ENCODE peak calls at places on chromosomes 13 and 19, in nine cellular contexts. W, K, S, I, O, H, Z, M and B are unnamed samples.

GRCh38 chr19:50000038-50000890 is 24.9 kb downstream of the VRK3 start:
- DNase-seq in S (no peak), O (no peak), Z (no peak), W (no peak), M (no peak), K (no peak), I (no peak), H (no peak), B (no peak)

GRCh38 chr19:7463575-7463974 is 25.3 kb downstream of the PEX11G start:
- DNase-seq in O (no peak), H (no peak), I (no peak), K (no peak), M (no peak), W (no peak), S (no peak), Z (no peak), B (no peak)

GRCh38 chr13:90396266-90396665 is 951.2 kb upstream of the MIR17HG start:
- DNase-seq in I (no peak), W (no peak), M (no peak), Z (no peak), S (no peak), H (no peak), O (no peak), K (no peak), B (no peak)

GRCh38 chr13:35979378-35979911 is 151.7 kb downstream of the DCLK1 start:
- DNase-seq in H (peak), S (peak), Z (no peak), W (peak), M (no peak), O (peak), I (peak), K (no peak), B (peak)

GRCh38 chr13:44312898-44313551 is 60.6 kb upstream of the SERP2 start:
- DNase-seq in W (peak), H (peak), I (peak), M (no peak), O (no peak), Z (no peak), S (peak), K (no peak), B (peak)

GRCh38 chr13:99646866-99647592 is 145.8 kb downstream of the TM9SF2 start:
- DNase-seq in H (no peak), S (no peak), W (no peak), I (no peak), O (no peak), Z (no peak), M (no peak), K (no peak), B (no peak)

GRCh38 chr19:38730470-38730730 is 13.9 kb downstream of the CAPN12 start:
- DNase-seq in H (no peak), W (no peak), O (no peak), S (no peak), I (no peak), M (no peak), Z (no peak), K (no peak), B (no peak)

GRCh38 chr19:42323852-42324654 is 1.4 kb upstream of the MEGF8 start:
- DNase-seq in H (no peak), M (peak), W (no peak), K (no peak), S (no peak), O (no peak), Z (no peak), I (no peak), B (no peak)

GRCh38 chr19:17475541-17476115 is 5.3 kb downstream of the SLC27A1 start:
- DNase-seq in W (peak), Z (no peak), S (peak), O (no peak), M (no peak), K (no peak), H (no peak), I (no peak), B (no peak)

GRCh38 chr19:11963566-11964355 is 1.1 kb upstream of the ZNF763 start:
- DNase-seq in M (peak), W (peak), S (peak), O (peak), Z (no peak), K (peak), I (no peak), H (no peak), B (no peak)

GRCh38 chr13:42524487-42525034 is 49.4 kb upstream of the TNFSF11 start:
- DNase-seq in O (no peak), H (no peak), W (peak), M (no peak), I (no peak), K (no peak), Z (no peak), S (no peak), B (no peak)

GRCh38 chr13:59710995-59711701 is 452.6 kb downstream of the DIAPH3 start:
- DNase-seq in S (peak), I (no peak), O (peak), H (no peak), K (no peak), W (no peak), Z (no peak), M (no peak), B (no peak)

GRCh38 chr19:55348317-55349034 is 6.0 kb downstream of the COX6B2 start:
- DNase-seq in Z (peak), S (no peak), O (no peak), I (no peak), K (peak), H (no peak), M (peak), W (no peak), B (no peak)

GRCh38 chr13:109207618-109208017 is 578.2 kb downstream of the MYO16 start:
- DNase-seq in W (no peak), M (no peak), O (no peak), S (no peak), H (no peak), K (no peak), Z (no peak), I (no peak), B (no peak)

GRCh38 chr13:28575200-28575599 is 80.3 kb upstream of the FLT1 start:
- DNase-seq in S (no peak), K (no peak), W (no peak), M (no peak), H (no peak), O (no peak), Z (no peak), I (no peak), B (no peak)

GRCh38 chr19:13015361-13016231 is 20.3 kb downstream of the NFIX start:
- DNase-seq in S (peak), H (no peak), K (peak), Z (no peak), O (no peak), I (no peak), M (no peak), W (peak), B (no peak)

GRCh38 chr13:35978607-35979316 is 152.4 kb downstream of the DCLK1 start:
- DNase-seq in H (no peak), K (no peak), O (no peak), Z (no peak), W (peak), S (peak), I (no peak), M (no peak), B (peak)

GRCh38 chr13:46041335-46041934 is 11.1 kb downstream of the ZC3H13 start:
- DNase-seq in M (no peak), Z (no peak), H (no peak), O (no peak), I (no peak), K (no peak), S (peak), W (peak), B (no peak)

GRCh38 chr19:49847731-49848696 is 2.9 kb upstream of the PTOV1 start:
- DNase-seq in Z (no peak), W (peak), M (no peak), O (no peak), K (no peak), I (peak), H (peak), S (peak), B (peak)

GRCh38 chr13:51925865-51926527 is 64.2 kb downstream of the CCDC70 start:
- DNase-seq in H (no peak), M (no peak), I (no peak), O (no peak), S (no peak), W (no peak), K (no peak), Z (peak), B (no peak)

GRCh38 chr19:11091343-11092153 is 2.3 kb downstream of the LDLR start:
- DNase-seq in Z (peak), H (peak), S (peak), O (peak), M (no peak), W (peak), I (peak), K (no peak), B (peak)

GRCh38 chr19:43983544-43983911 is 460 bp upstream of the ZNF155 start:
- DNase-seq in M (no peak), W (no peak), S (no peak), I (no peak), Z (no peak), H (no peak), O (no peak), K (no peak), B (no peak)

GRCh38 chr13:59367467-59367866 is 796.3 kb downstream of the DIAPH3 start:
- DNase-seq in S (no peak), H (no peak), Z (no peak), I (no peak), O (no peak), M (no peak), W (no peak), K (no peak), B (no peak)

GRCh38 chr13:20127263-20127562 is 33.6 kb downstream of the GJA3 start:
- DNase-seq in I (no peak), H (no peak), S (peak), M (no peak), K (no peak), W (no peak), Z (no peak), O (no peak), B (peak)

GRCh38 chr13:23570099-23570926 is at the start of gene TNFRSF19:
- DNase-seq in Z (peak), H (peak), M (no peak), W (peak), K (no peak), S (peak), O (no peak), I (peak), B (no peak)

GRCh38 chr13:23574421-23574820 is 4.2 kb downstream of the TNFRSF19 start:
- DNase-seq in O (no peak), W (no peak), Z (no peak), H (no peak), S (no peak), M (no peak), K (no peak), I (no peak), B (no peak)

GRCh38 chr13:23572836-23573235 is 2.6 kb downstream of the TNFRSF19 start:
- DNase-seq in H (no peak), W (no peak), K (no peak), O (no peak), I (no peak), M (no peak), Z (no peak), S (no peak), B (no peak)

GRCh38 chr13:23567792-23568480 is 2.3 kb upstream of the TNFRSF19 start:
- DNase-seq in Z (no peak), I (no peak), H (no peak), M (no peak), W (no peak), S (no peak), K (peak), O (no peak), B (peak)

GRCh38 chr13:23570931-23571330 is 719 bp downstream of the TNFRSF19 start:
- DNase-seq in K (no peak), S (peak), H (no peak), Z (no peak), I (no peak), W (peak), M (no peak), O (no peak), B (no peak)
- TF ChIP-seq CTCF in K (no peak), S (peak), H (no peak), Z (peak), I (peak), W (peak), M (no peak), O (peak), B (no peak)

DNA sequence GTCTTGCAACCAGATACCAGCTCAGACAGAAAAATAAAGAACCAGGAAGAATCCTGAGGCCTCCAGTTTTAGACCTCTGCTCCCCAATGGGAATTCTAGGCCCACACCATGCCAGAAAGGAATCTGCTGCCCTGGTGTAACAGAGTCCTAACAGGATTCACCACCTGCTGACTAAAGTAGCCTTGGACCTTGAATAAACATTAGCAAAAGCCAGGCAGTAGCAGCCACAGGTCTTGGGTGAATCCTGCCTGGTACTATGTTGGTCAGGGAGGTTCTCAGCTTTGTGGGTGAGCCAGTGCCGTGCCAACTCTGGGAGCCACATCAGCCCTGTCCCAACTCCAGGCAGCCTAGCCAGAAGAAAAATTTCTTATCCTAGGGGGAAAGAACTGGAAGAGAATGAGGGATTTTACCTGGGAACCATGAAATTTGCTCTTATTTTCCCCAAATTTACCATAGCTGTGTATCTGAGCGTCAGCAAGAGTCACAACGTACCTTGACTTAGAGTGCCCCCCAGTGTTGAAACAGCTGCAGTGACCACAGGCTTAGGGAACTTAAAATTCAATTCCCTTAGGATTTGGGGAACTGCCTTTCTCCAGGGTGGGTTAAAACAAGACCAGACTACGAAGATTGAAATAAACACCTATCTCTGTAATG is 1895.6 kb upstream of the PRR20A start:
- DNase-seq in Z (no peak), W (peak), S (no peak), K (peak), M (no peak), I (no peak), H (no peak), O (no peak), B (peak)
- TF ChIP-seq CTCF in Z (peak), W (no peak), S (no peak), K (peak), M (no peak), I (no peak), H (no peak), O (no peak), B (peak)

GRCh38 chr19:4723465-4724251 is at the start of gene DPP9:
- DNase-seq in K (peak), M (peak), O (peak), I (peak), S (peak), H (peak), W (peak), Z (peak), B (peak)
- TF ChIP-seq CTCF in K (no peak), M (peak), O (peak), I (peak), S (no peak), H (peak), W (no peak), Z (peak), B (no peak)

GRCh38 chr13:98582947-98583346 is 6.0 kb upstream of the STK24 start:
- DNase-seq in O (no peak), I (no peak), S (no peak), K (no peak), Z (peak), W (no peak), M (no peak), H (no peak), B (no peak)

GRCh38 chr13:98580420-98580819 is 3.5 kb upstream of the STK24 start:
- DNase-seq in I (no peak), H (no peak), K (no peak), W (no peak), S (no peak), M (no peak), O (no peak), Z (no peak), B (no peak)

GRCh38 chr13:98584668-98585397 is 7.9 kb upstream of the STK24 start:
- DNase-seq in S (no peak), K (no peak), M (no peak), W (peak), Z (no peak), I (no peak), O (no peak), H (no peak), B (peak)

GRCh38 chr13:98581377-98581776 is 4.5 kb upstream of the STK24 start:
- DNase-seq in I (no peak), Z (no peak), H (no peak), K (no peak), M (no peak), W (no peak), O (no peak), S (no peak), B (no peak)

GRCh38 chr13:98581971-98582702 is 5.2 kb upstream of the STK24 start:
- DNase-seq in I (no peak), Z (no peak), S (peak), H (no peak), O (no peak), K (no peak), M (no peak), W (peak), B (no peak)
- TF ChIP-seq CTCF in I (no peak), Z (no peak), S (no peak), H (no peak), O (no peak), K (no peak), M (no peak), W (no peak), B (no peak)

DNA sequence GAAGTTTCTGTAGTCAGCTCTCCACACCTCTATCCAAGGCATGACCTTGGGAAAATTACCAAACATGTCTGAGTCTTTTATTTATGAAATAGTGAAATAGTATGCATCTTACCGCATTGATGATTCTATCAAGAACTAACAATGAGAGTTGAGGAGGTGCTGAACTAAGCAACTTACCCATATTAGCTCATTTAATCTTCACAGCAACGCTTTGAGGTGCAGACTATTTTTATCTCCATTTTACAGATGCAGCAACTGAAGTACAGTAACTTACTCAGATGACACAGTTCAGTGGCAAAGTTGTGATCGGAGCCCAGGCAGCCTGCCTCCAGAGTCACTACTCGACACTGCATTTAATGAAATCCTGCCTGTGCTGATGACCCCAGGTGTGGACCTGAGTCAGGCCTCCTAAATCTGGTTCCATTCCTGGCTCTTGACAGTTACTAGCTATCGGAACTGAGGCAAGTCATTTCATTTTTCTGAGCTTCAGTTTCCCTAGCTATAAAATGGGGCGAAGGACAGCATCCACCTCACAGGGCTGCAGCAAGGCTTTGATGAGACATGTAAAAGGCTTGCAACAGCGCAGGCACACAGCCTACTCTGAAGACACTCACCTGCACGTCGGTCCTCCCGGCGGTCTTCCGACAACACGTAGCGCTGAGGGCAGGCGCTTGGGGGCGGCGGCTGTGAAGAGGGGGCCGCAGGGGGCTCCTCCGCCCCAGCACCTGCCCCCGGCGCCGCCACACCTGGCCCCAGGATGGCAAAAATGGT is 1.6 kb downstream of the MYPOP start:
- DNase-seq in S (no peak), K (peak), Z (no peak), H (no peak), I (no peak), O (no peak), M (no peak), W (no peak), B (no peak)
- TF ChIP-seq CTCF in S (no peak), K (no peak), Z (no peak), H (no peak), I (no peak), O (no peak), M (no peak), W (no peak), B (no peak)

GRCh38 chr13:113455384-113455783 is 2.1 kb upstream of the ADPRHL1 start:
- DNase-seq in Z (no peak), H (no peak), O (no peak), M (peak), W (no peak), I (no peak), K (no peak), S (no peak), B (no peak)
- TF ChIP-seq CTCF in Z (no peak), H (no peak), O (no peak), M (no peak), W (no peak), I (no peak), K (no peak), S (no peak), B (no peak)

DNA sequence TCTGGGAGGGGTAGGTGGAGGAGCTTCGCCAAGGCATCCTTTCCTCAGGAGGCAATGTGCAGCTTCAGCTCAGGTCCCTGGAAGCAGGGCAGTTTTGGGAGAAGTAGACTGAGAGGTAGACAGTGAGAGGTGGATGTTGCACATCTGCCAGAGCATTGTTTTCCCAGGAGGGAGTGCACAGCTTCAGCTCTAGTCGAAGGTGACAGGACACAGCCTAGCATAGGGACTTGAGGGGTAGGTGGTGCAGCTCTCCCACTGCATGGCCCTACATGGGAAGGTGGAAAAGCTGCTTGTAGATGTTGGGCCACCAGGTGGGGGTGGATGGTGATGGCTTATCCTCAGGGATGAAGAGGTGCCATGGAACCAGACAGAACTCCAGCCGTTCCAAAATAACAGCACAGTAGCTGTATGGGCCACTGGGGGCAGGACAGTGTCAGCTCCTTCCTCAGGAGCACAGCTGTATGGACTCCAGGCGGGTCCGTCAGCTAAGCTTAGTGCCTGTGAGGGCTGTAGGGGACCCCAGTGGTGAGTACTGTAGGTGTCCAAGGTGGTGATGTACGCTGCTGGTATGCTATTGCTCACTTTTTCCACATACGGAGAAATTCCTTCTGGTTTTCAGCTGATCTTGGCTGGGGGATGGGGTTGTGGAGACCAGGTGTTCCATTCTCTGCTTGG is 17.4 kb upstream of the ZNF543 start:
- DNase-seq in O (no peak), M (no peak), W (no peak), H (no peak), S (no peak), Z (no peak), K (no peak), I (no peak), B (no peak)
- TF ChIP-seq CTCF in O (no peak), M (no peak), W (no peak), H (no peak), S (no peak), Z (no peak), K (peak), I (no peak), B (no peak)

GRCh38 chr13:29771247-29771646 is 79.2 kb downstream of the UBL3 start:
- DNase-seq in I (no peak), K (no peak), S (peak), H (no peak), M (no peak), O (no peak), W (peak), Z (no peak), B (peak)
- TF ChIP-seq CTCF in I (peak), K (peak), S (peak), H (peak), M (peak), O (peak), W (no peak), Z (peak), B (peak)

DNA sequence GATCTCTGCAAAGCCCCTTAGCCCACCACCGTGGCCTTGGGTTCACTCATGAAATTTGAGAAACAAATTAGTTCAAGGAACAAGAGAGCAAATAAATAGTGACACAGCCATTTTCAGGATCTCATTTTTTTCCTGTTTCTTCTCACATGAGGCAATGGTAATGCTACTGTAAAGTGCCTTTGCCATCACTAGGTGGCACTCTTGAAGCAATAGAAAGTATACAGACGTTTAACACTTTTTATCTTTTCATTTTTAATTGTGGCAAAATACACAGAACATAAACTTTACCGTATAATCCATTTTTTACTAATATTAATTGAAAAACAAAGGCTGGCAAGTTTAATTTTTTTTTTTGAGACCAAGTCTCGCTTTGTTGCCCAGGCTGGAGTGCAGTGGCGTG is 76.9 kb upstream of the ZNF835 start:
- DNase-seq in I (no peak), Z (no peak), O (no peak), S (peak), K (no peak), W (peak), H (no peak), M (no peak), B (peak)
- TF ChIP-seq CTCF in I (no peak), Z (peak), O (no peak), S (no peak), K (peak), W (no peak), H (no peak), M (peak), B (no peak)

GRCh38 chr13:31996611-31997010 is 35.0 kb upstream of the FRY start:
- DNase-seq in W (no peak), Z (no peak), M (no peak), S (no peak), K (no peak), O (no peak), I (no peak), H (no peak), B (no peak)
- TF ChIP-seq CTCF in W (no peak), Z (no peak), M (no peak), S (no peak), K (no peak), O (no peak), I (no peak), H (no peak), B (no peak)